ENCODE peak calls at places on chromosomes 7 and 10, in six cellular contexts. One of them, this sample, is unnamed.

GRCh38 chr7:49644402-49645166 is 128.9 kb upstream of the VWC2 start:
- DNase-seq in IMR-90: no peak
- DNase-seq in HCT116: no peak
- DNase-seq in right lobe of liver: no peak
- DNase-seq in heart left ventricle: no peak
- DNase-seq in transverse colon: no peak
- DNase-seq in this sample: no peak

GRCh38 chr7:100942038-100942774 is 7.1 kb upstream of the MUC3A start:
- DNase-seq in IMR-90: no peak
- DNase-seq in HCT116: no peak
- DNase-seq in right lobe of liver: no peak
- DNase-seq in heart left ventricle: no peak
- DNase-seq in transverse colon: peak; percentile 42
- DNase-seq in this sample: no peak

GRCh38 chr10:108629843-108630242 is 1293.5 kb downstream of the XPNPEP1 start:
- DNase-seq in IMR-90: no peak
- DNase-seq in HCT116: no peak
- DNase-seq in right lobe of liver: no peak
- DNase-seq in heart left ventricle: no peak
- DNase-seq in transverse colon: no peak
- DNase-seq in this sample: no peak

GRCh38 chr7:130294314-130294713 is 1.4 kb downstream of the CPA4 start:
- DNase-seq in IMR-90: peak; percentile 74
- DNase-seq in HCT116: no peak
- DNase-seq in right lobe of liver: no peak
- DNase-seq in heart left ventricle: no peak
- DNase-seq in transverse colon: no peak
- DNase-seq in this sample: no peak

GRCh38 chr10:131621784-131622624 is 278.8 kb upstream of the PPP2R2D start:
- DNase-seq in IMR-90: no peak
- DNase-seq in HCT116: peak; percentile 1
- DNase-seq in right lobe of liver: no peak
- DNase-seq in heart left ventricle: no peak
- DNase-seq in transverse colon: no peak
- DNase-seq in this sample: no peak

GRCh38 chr7:18407385-18407784 is 88.2 kb upstream of the HDAC9 start:
- DNase-seq in IMR-90: no peak
- DNase-seq in HCT116: no peak
- DNase-seq in right lobe of liver: no peak
- DNase-seq in heart left ventricle: no peak
- DNase-seq in transverse colon: no peak
- DNase-seq in this sample: no peak

GRCh38 chr10:128220011-128220410 is 93.8 kb upstream of the MKI67 start:
- DNase-seq in IMR-90: no peak
- DNase-seq in HCT116: no peak
- DNase-seq in right lobe of liver: no peak
- DNase-seq in heart left ventricle: no peak
- DNase-seq in transverse colon: peak; percentile 65
- DNase-seq in this sample: no peak

GRCh38 chr7:95772771-95773581 is 622 bp downstream of the DYNC1I1 start:
- DNase-seq in IMR-90: no peak
- DNase-seq in HCT116: no peak
- DNase-seq in right lobe of liver: no peak
- DNase-seq in heart left ventricle: peak; percentile 62
- DNase-seq in transverse colon: peak; percentile 26
- DNase-seq in this sample: peak; percentile 62

GRCh38 chr7:51346136-51346535 is 29.5 kb upstream of the COBL start:
- DNase-seq in IMR-90: no peak
- DNase-seq in HCT116: no peak
- DNase-seq in right lobe of liver: no peak
- DNase-seq in heart left ventricle: no peak
- DNase-seq in transverse colon: no peak
- DNase-seq in this sample: no peak

GRCh38 chr10:3886666-3887251 is 101.8 kb upstream of the KLF6 start:
- DNase-seq in IMR-90: peak; percentile 96
- DNase-seq in HCT116: no peak
- DNase-seq in right lobe of liver: peak; percentile 40
- DNase-seq in heart left ventricle: no peak
- DNase-seq in transverse colon: no peak
- DNase-seq in this sample: peak; percentile 40

GRCh38 chr7:40887099-40887498 is 752.3 kb downstream of the SUGCT start:
- DNase-seq in IMR-90: peak; percentile 86
- DNase-seq in HCT116: no peak
- DNase-seq in right lobe of liver: no peak
- DNase-seq in heart left ventricle: no peak
- DNase-seq in transverse colon: no peak
- DNase-seq in this sample: no peak

GRCh38 chr10:95864906-95865813 is 42.6 kb upstream of the CC2D2B start:
- DNase-seq in IMR-90: peak; percentile 86
- DNase-seq in HCT116: peak; percentile 48
- DNase-seq in right lobe of liver: no peak
- DNase-seq in heart left ventricle: no peak
- DNase-seq in transverse colon: peak; percentile 18
- DNase-seq in this sample: no peak

GRCh38 chr7:26500749-26501352 is 209.2 kb downstream of the SNX10 start:
- DNase-seq in IMR-90: peak; percentile 16
- DNase-seq in HCT116: peak; percentile 15
- DNase-seq in right lobe of liver: no peak
- DNase-seq in heart left ventricle: no peak
- DNase-seq in transverse colon: no peak
- DNase-seq in this sample: no peak

GRCh38 chr10:77042706-77043105 is 594.9 kb downstream of the KCNMA1 start:
- DNase-seq in IMR-90: no peak
- DNase-seq in HCT116: no peak
- DNase-seq in right lobe of liver: no peak
- DNase-seq in heart left ventricle: no peak
- DNase-seq in transverse colon: no peak
- DNase-seq in this sample: no peak

GRCh38 chr10:48363617-48364355 is 57.3 kb downstream of the MAPK8 start:
- DNase-seq in IMR-90: peak; percentile 80
- DNase-seq in HCT116: peak; percentile 43
- DNase-seq in right lobe of liver: no peak
- DNase-seq in heart left ventricle: no peak
- DNase-seq in transverse colon: peak; percentile 11
- DNase-seq in this sample: peak; percentile 54

GRCh38 chr7:158959954-158960353 is 103.6 kb downstream of the DYNC2I1 start:
- DNase-seq in IMR-90: no peak
- DNase-seq in HCT116: no peak
- DNase-seq in right lobe of liver: no peak
- DNase-seq in heart left ventricle: no peak
- DNase-seq in transverse colon: no peak
- DNase-seq in this sample: no peak

GRCh38 chr7:3280445-3280844 is 20.6 kb upstream of the SDK1 start:
- DNase-seq in IMR-90: peak; percentile 42
- DNase-seq in HCT116: no peak
- DNase-seq in right lobe of liver: no peak
- DNase-seq in heart left ventricle: no peak
- DNase-seq in transverse colon: no peak
- DNase-seq in this sample: no peak

GRCh38 chr7:3279147-3279818 is 21.8 kb upstream of the SDK1 start:
- DNase-seq in IMR-90: no peak
- DNase-seq in HCT116: no peak
- DNase-seq in right lobe of liver: no peak
- DNase-seq in heart left ventricle: no peak
- DNase-seq in transverse colon: no peak
- DNase-seq in this sample: no peak

GRCh38 chr7:3285652-3286051 is 15.4 kb upstream of the SDK1 start:
- DNase-seq in IMR-90: no peak
- DNase-seq in HCT116: no peak
- DNase-seq in right lobe of liver: no peak
- DNase-seq in heart left ventricle: no peak
- DNase-seq in transverse colon: no peak
- DNase-seq in this sample: no peak

GRCh38 chr7:3282457-3282856 is 18.6 kb upstream of the SDK1 start:
- DNase-seq in IMR-90: no peak
- DNase-seq in HCT116: no peak
- DNase-seq in right lobe of liver: no peak
- DNase-seq in heart left ventricle: no peak
- DNase-seq in transverse colon: no peak
- DNase-seq in this sample: peak; percentile 65

DNA sequence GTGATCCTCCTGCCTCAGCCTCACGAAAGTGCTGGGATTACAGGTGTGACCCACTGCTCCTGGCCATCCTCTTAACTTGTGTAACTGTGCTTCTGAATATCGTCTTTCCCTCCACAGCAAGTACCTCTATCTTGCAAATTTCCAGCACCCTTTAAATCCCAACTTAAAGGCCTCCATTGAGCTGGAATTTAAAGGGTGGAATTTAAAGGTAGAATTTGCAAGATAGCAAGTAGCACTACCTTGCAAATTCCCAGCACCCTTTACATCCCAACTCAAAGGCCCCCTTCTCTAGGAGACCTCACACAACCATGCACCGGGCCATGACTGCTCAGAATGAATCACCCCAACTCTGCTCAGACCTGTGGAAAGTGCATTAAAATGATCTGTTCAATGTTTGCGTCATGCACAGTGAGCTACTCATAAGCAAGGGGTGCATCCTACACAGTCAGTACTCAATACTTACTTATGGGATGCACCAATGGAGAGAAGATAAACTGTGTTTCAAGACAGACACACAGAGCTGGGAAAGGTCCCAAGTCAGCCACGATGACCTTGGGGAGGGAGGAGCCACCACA is 17.8 kb upstream of the SDK1 start:
- DNase-seq in IMR-90: no peak
- DNase-seq in HCT116: no peak
- DNase-seq in right lobe of liver: no peak
- DNase-seq in heart left ventricle: no peak
- DNase-seq in transverse colon: no peak
- DNase-seq in this sample: no peak
- H3K27ac ChIP-seq in IMR-90: no peak overlapping the region
- H3K27ac ChIP-seq in HCT116: no peak overlapping the region
- H3K27ac ChIP-seq in right lobe of liver: no peak overlapping the region
- H3K27ac ChIP-seq in heart left ventricle: no peak overlapping the region
- H3K27ac ChIP-seq in transverse colon: no peak overlapping the region
- H3K27ac ChIP-seq in this sample: no peak overlapping the region

GRCh38 chr7:148932-149855 is 43.2 kb upstream of the FAM20C start:
- DNase-seq in IMR-90: peak; percentile 99
- DNase-seq in HCT116: peak; percentile 96
- DNase-seq in right lobe of liver: peak; percentile 97
- DNase-seq in heart left ventricle: peak; percentile 99
- DNase-seq in transverse colon: peak; percentile 97
- DNase-seq in this sample: peak; percentile 98
- TF ChIP-seq POLR2A in IMR-90: peak; percentile 79
- TF ChIP-seq POLR2A in HCT116: peak; percentile 87
- TF ChIP-seq POLR2A in right lobe of liver: peak; percentile 89
- TF ChIP-seq POLR2A in heart left ventricle: no peak
- TF ChIP-seq POLR2A in transverse colon: peak; percentile 81
- TF ChIP-seq POLR2A in this sample: no peak

DNA sequence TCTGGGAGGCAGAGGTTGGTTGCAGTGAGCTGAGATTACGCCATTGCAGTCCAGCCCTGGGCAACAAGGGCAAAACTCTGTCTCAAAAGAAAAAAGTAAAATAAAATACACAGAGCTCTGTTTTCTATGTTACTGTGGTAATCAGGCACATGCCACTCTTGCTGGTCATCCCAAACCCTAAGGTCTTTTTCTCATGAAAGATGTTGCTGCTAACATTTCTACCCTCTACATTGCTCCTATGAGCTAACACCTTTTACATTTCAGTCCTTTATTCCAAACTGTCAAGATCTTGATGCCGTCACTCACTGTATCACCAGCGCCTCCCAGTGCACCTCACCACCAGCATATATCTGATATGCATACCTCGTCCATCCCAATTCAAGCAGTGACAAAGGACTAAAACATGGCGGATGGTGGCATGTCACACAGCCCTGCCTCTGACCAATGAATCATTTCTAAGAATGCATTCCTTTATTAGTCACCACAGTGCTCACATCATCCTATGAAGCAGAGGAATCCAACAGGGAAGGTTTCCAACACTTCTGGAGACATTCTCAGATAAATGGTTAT is 4.3 kb downstream of the DAGLB start:
- DNase-seq in IMR-90: peak; percentile 96
- DNase-seq in HCT116: peak; percentile 85
- DNase-seq in right lobe of liver: no peak
- DNase-seq in heart left ventricle: no peak
- DNase-seq in transverse colon: no peak
- DNase-seq in this sample: no peak
- H3K27ac ChIP-seq in IMR-90: peak overlapping the region; percentile 87
- H3K27ac ChIP-seq in HCT116: peak overlapping the region; percentile 85
- H3K27ac ChIP-seq in right lobe of liver: no peak overlapping the region
- H3K27ac ChIP-seq in heart left ventricle: no peak overlapping the region
- H3K27ac ChIP-seq in transverse colon: no peak overlapping the region
- H3K27ac ChIP-seq in this sample: no peak overlapping the region

GRCh38 chr10:66058594-66058993 is 867.2 kb upstream of the LRRTM3 start:
- DNase-seq in IMR-90: no peak
- DNase-seq in HCT116: no peak
- DNase-seq in right lobe of liver: no peak
- DNase-seq in heart left ventricle: no peak
- DNase-seq in transverse colon: no peak
- DNase-seq in this sample: no peak
- TF ChIP-seq POLR2A in IMR-90: no peak
- TF ChIP-seq POLR2A in HCT116: no peak
- TF ChIP-seq POLR2A in right lobe of liver: no peak
- TF ChIP-seq POLR2A in heart left ventricle: no peak
- TF ChIP-seq POLR2A in transverse colon: no peak
- TF ChIP-seq POLR2A in this sample: no peak

GRCh38 chr7:92695308-92696261 is 105.4 kb upstream of the FAM133B start:
- DNase-seq in IMR-90: peak; percentile 90
- DNase-seq in HCT116: peak; percentile 82
- DNase-seq in right lobe of liver: peak; percentile 61
- DNase-seq in heart left ventricle: peak; percentile 51
- DNase-seq in transverse colon: peak; percentile 91
- DNase-seq in this sample: peak; percentile 28

GRCh38 chr7:92698237-92698841 is 108.1 kb upstream of the FAM133B start:
- DNase-seq in IMR-90: peak; percentile 92
- DNase-seq in HCT116: peak; percentile 48
- DNase-seq in right lobe of liver: no peak
- DNase-seq in heart left ventricle: peak; percentile 65
- DNase-seq in transverse colon: peak; percentile 25
- DNase-seq in this sample: peak; percentile 28

GRCh38 chr7:92697414-92697813 is 107.2 kb upstream of the FAM133B start:
- DNase-seq in IMR-90: no peak
- DNase-seq in HCT116: no peak
- DNase-seq in right lobe of liver: no peak
- DNase-seq in heart left ventricle: no peak
- DNase-seq in transverse colon: no peak
- DNase-seq in this sample: no peak

GRCh38 chr7:92696584-92696983 is 106.4 kb upstream of the FAM133B start:
- DNase-seq in IMR-90: no peak
- DNase-seq in HCT116: no peak
- DNase-seq in right lobe of liver: no peak
- DNase-seq in heart left ventricle: no peak
- DNase-seq in transverse colon: no peak
- DNase-seq in this sample: no peak

GRCh38 chr7:92697012-92697411 is 106.8 kb upstream of the FAM133B start:
- DNase-seq in IMR-90: no peak
- DNase-seq in HCT116: no peak
- DNase-seq in right lobe of liver: no peak
- DNase-seq in heart left ventricle: no peak
- DNase-seq in transverse colon: no peak
- DNase-seq in this sample: no peak
- H3K27ac ChIP-seq in IMR-90: peak overlapping the region; percentile 22
- H3K27ac ChIP-seq in HCT116: no peak overlapping the region
- H3K27ac ChIP-seq in right lobe of liver: peak overlapping the region; percentile 74
- H3K27ac ChIP-seq in heart left ventricle: no peak overlapping the region
- H3K27ac ChIP-seq in transverse colon: peak overlapping the region; percentile 83
- H3K27ac ChIP-seq in this sample: no peak overlapping the region

GRCh38 chr7:155490697-155491628 is 33.0 kb downstream of the EN2 start:
- DNase-seq in IMR-90: no peak
- DNase-seq in HCT116: no peak
- DNase-seq in right lobe of liver: no peak
- DNase-seq in heart left ventricle: peak; percentile 80
- DNase-seq in transverse colon: peak; percentile 42
- DNase-seq in this sample: peak; percentile 65
- TF ChIP-seq POLR2A in IMR-90: no peak
- TF ChIP-seq POLR2A in HCT116: no peak
- TF ChIP-seq POLR2A in right lobe of liver: no peak
- TF ChIP-seq POLR2A in heart left ventricle: no peak
- TF ChIP-seq POLR2A in transverse colon: no peak
- TF ChIP-seq POLR2A in this sample: no peak